ENCODE peak calls at places on chromosomes 13 and 19, in four cellular contexts. J is fibroblast of mammary gland, N is GM12865, G is RWPE1. I is an unnamed sample.

GRCh38 chr19:42285546-42285945 is 16.4 kb upstream of the PRR19 start:
- DNase-seq in N (peak), J (no peak), G (no peak), I (no peak)

GRCh38 chr13:111122056-111122455 is 6.9 kb downstream of the ARHGEF7 start:
- DNase-seq in J (no peak), N (no peak), G (no peak), I (no peak)

GRCh38 chr13:85314686-85315085 is 484.5 kb downstream of the SLITRK6 start:
- DNase-seq in N (no peak), J (no peak), G (no peak), I (no peak)

GRCh38 chr19:49506575-49507105 is 5.8 kb upstream of the FCGRT start:
- DNase-seq in J (peak), N (peak), G (peak), I (peak)

GRCh38 chr19:16588089-16588823 is 16.0 kb upstream of the SLC35E1 start:
- DNase-seq in J (peak), N (peak), G (no peak), I (peak)

GRCh38 chr19:996051-996838 is 4.0 kb upstream of the GRIN3B start:
- DNase-seq in G (peak), J (peak), N (peak), I (peak)

GRCh38 chr19:51798958-51799310 is 4.0 kb downstream of the FPR3 start:
- DNase-seq in G (no peak), J (no peak), N (no peak), I (no peak)

GRCh38 chr19:48780684-48781391 is 25.5 kb downstream of the FGF21 start:
- DNase-seq in N (peak), J (peak), G (no peak), I (peak)

GRCh38 chr19:7488736-7489353 is at the start of gene PEX11G:
- DNase-seq in J (peak), G (peak), N (peak), I (peak)

GRCh38 chr19:40089462-40089861 is 1.3 kb downstream of the ZNF780A start:
- DNase-seq in J (peak), G (no peak), N (no peak), I (peak)

GRCh38 chr19:12833747-12834417 is 497 bp downstream of the RTBDN start:
- DNase-seq in N (peak), G (peak), J (no peak), I (peak)

GRCh38 chr13:48398450-48399095 is 14.3 kb downstream of the LPAR6 start:
- DNase-seq in N (no peak), J (peak), G (no peak), I (peak)

GRCh38 chr13:28411859-28412353 is 83.0 kb downstream of the FLT1 start:
- DNase-seq in N (no peak), G (no peak), J (no peak), I (no peak)

GRCh38 chr13:20360041-20360491 is 127.9 kb upstream of the GJB6 start:
- DNase-seq in J (peak), N (no peak), G (no peak), I (peak)

GRCh38 chr19:39865953-39866352 is 19.8 kb upstream of the FBL start:
- DNase-seq in G (no peak), J (no peak), N (no peak), I (no peak)

GRCh38 chr19:40804783-40805242 is 5.8 kb downstream of the EGLN2 start:
- DNase-seq in N (no peak), G (no peak), J (no peak), I (no peak)

GRCh38 chr19:45376045-45376724 is 5.8 kb upstream of the ERCC2 start:
- DNase-seq in G (peak), N (no peak), J (peak), I (peak)

GRCh38 chr19:43534305-43534612 is 1.3 kb downstream of the ZNF575 start:
- DNase-seq in G (no peak), J (no peak), N (no peak), I (no peak)

GRCh38 chr19:43532571-43532961 is 422 bp upstream of the ZNF575 start:
- DNase-seq in G (peak), N (peak), J (no peak), I (no peak)

GRCh38 chr19:43534811-43535761 is 2.1 kb downstream of the ZNF575 start:
- DNase-seq in G (no peak), N (peak), J (peak), I (peak)

GRCh38 chr19:43533546-43534304 is 737 bp downstream of the ZNF575 start:
- DNase-seq in G (peak), J (peak), N (peak), I (peak)

DNA sequence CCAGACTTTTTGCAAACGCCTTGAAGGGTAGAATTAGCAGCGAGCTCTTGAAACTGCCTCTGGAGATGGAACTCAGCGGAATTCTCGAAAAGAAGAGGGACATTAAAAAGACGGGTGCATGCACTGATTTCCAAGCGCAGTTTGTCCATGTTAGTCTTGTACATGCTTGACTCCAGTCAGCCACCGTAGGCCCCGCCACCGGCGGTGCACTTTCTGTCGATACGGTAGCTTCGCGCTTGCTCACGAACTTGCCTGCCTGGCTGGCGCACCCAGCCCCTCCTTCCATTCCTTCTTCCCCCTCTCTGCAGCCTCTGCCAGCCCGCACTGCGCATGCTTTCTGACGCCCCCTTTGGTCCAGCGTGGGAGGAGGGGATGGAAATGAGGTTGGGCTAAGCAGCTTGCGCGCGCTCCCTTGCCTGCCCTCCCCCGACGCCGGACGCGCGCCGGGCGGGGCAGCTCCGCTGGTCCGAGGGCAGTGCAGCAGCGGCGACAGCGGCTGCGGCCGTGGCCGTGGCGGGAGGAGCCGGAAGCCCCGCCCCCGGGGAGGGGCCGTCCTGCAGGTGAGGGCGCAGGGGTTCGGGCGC is at the start of gene ZNF575:
- DNase-seq in G (peak), N (peak), J (peak), I (peak)
- TF ChIP-seq CTCF in G (no peak), N (no peak), J (no peak), I (no peak)

DNA sequence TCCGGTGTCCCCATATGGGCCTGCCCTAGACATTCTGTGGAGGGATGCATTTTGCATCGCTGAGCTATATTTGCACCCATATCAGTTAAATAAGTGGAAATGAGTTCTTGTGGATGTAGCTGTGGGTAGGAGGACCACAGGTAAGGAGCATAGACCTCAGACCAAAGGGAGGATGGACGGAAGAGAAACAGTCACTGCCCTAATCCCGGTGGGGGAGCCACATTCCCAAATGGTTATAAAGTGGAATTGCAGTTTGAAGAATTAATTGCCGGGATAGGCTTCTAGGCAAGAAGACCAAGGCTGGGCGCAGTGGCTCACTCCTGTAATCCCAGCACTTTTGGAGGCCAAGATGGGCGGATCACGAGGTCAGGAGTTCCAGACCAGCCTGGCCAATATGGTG is 1.8 kb downstream of the SDHAF1 start:
- DNase-seq in N (no peak), J (no peak), G (no peak), I (no peak)
- TF ChIP-seq CTCF in N (no peak), J (no peak), G (no peak), I (no peak)

GRCh38 chr19:35785087-35785627 is 9.8 kb downstream of the ARHGAP33 start:
- DNase-seq in N (no peak), J (no peak), G (no peak), I (no peak)
- TF ChIP-seq CTCF in N (no peak), J (no peak), G (no peak), I (no peak)

GRCh38 chr19:28012361-28012760 is 1200.6 kb downstream of the UQCRFS1 start:
- DNase-seq in G (no peak), J (no peak), N (peak), I (no peak)
- TF ChIP-seq CTCF in G (no peak), J (no peak), N (peak), I (no peak)

GRCh38 chr13:98869408-98870090 is 108.3 kb downstream of the DOCK9 start:
- DNase-seq in G (no peak), J (peak), N (peak), I (peak)
- TF ChIP-seq CTCF in G (no peak), J (peak), N (peak), I (peak)

GRCh38 chr19:34348899-34349487 is 16.0 kb upstream of the GPI start:
- DNase-seq in J (no peak), N (no peak), G (no peak), I (no peak)

GRCh38 chr19:34347561-34348165 is 17.3 kb upstream of the GPI start:
- DNase-seq in N (no peak), G (no peak), J (no peak), I (no peak)

GRCh38 chr19:34351382-34351802 is 13.6 kb upstream of the GPI start:
- DNase-seq in G (no peak), J (no peak), N (no peak), I (no peak)

GRCh38 chr19:34353546-34353945 is 11.4 kb upstream of the GPI start:
- DNase-seq in G (no peak), J (no peak), N (no peak), I (no peak)

DNA sequence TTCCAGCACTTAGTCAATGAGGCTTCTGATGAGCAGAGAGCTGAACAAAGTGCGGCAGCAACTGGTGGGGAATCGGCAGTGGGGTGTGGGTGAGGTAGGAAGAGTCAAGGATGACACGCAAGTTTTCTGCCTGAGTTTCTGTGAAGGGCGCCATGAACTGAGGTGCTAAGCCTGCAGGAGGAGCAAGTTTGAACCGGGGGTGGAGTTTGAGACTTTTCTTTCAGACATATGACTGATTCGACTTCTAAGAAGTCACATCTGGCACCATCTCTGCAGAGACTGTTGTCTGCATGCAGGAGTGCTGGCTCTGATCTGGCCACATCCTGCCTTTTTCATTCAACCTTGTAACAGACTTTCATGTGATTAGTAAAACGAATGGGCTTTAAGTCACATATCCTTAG is 14.8 kb upstream of the GPI start:
- DNase-seq in J (peak), G (no peak), N (peak), I (peak)
- TF ChIP-seq CTCF in J (no peak), G (no peak), N (no peak), I (no peak)

DNA sequence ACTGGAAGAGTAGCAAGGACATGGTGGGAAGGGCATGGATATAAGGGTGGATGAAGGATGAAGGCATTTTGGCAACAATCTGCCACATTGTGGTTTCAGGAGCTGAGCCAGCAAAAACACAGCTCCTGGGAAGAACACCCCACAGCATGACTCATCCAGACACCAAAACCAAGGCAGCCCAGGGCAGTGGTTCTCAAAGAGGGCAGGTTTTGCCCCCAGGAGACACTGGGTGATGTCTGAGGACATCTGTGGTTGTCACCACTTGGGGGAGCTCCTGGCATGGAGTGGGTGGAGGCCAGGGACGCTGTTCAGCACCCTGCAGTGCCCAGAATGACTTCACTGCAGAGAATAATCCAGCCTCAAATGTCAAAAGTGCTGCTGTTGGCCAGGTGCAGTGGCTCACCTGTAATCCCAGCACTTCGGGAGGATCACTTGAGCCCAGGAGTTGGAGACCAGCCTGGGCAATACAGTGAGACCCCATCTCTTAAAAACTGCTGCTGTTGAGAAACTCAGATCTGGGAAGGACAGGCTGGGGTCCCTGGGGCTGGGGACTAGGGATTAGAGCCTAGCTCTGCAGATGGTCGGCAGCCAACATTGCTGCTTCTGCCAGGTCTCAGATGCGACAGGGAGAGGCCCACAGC is 16.1 kb downstream of the ZFR2 start:
- DNase-seq in N (peak), J (peak), G (peak), I (peak)
- TF ChIP-seq CTCF in N (peak), J (peak), G (peak), I (peak)

GRCh38 chr19:30696514-30696913 is 324.3 kb downstream of the ZNF536 start:
- DNase-seq in N (peak), J (no peak), G (no peak), I (no peak)
- TF ChIP-seq CTCF in N (peak), J (peak), G (no peak), I (peak)

I was measured in cardiac fibroblast.